ENCODE peak calls at places on chromosomes 3 and 15, in nine cellular contexts. D is neuronal stem cell; K is IMR-90; Q is upper lobe of right lung; V is CD8-positive, alpha-beta memory T cell; I is lower lobe of right lung; S is effector memory CD4-positive, alpha-beta T cell; P is right cardiac atrium; R is SJCRH30. H is an unnamed sample.

GRCh38 chr3:100316656-100317069 is 17.9 kb upstream of the NIT2 start:
- DNase-seq in D (peak), K (peak), Q (no peak), V (peak), I (no peak), S (no peak), P (peak), R (peak), H (peak)

GRCh38 chr3:15064299-15064834 is 748 bp downstream of the MRPS25 start:
- DNase-seq in D (no peak), K (peak), Q (no peak), V (no peak), I (no peak), S (no peak), P (no peak), R (peak), H (peak)

GRCh38 chr3:69290006-69290405 is 95.9 kb downstream of the FRMD4B start:
- DNase-seq in D (no peak), K (no peak), Q (no peak), V (no peak), I (no peak), S (no peak), P (peak), R (no peak), H (no peak)

GRCh38 chr15:75651810-75652543 is 4.3 kb downstream of the SNX33 start:
- DNase-seq in D (no peak), K (no peak), Q (no peak), V (no peak), I (no peak), S (no peak), P (no peak), R (no peak), H (no peak)

GRCh38 chr3:69009559-69010410 is 3.7 kb downstream of the EOGT start:
- DNase-seq in D (no peak), K (peak), Q (no peak), V (no peak), I (no peak), S (no peak), P (no peak), R (no peak), H (no peak)

GRCh38 chr3:71456155-71456554 is 127.4 kb downstream of the FOXP1 start:
- DNase-seq in D (no peak), K (peak), Q (no peak), V (no peak), I (no peak), S (no peak), P (no peak), R (no peak), H (no peak)

GRCh38 chr15:101000271-101000681 is 81.1 kb downstream of the LRRK1 start:
- DNase-seq in D (no peak), K (peak), Q (no peak), V (no peak), I (no peak), S (no peak), P (no peak), R (no peak), H (no peak)

GRCh38 chr3:72657666-72658065 is 190.6 kb downstream of the SHQ1 start:
- DNase-seq in D (no peak), K (no peak), Q (no peak), V (no peak), I (no peak), S (no peak), P (no peak), R (no peak), H (no peak)

GRCh38 chr3:39814007-39814406 is 4.6 kb downstream of the MYRIP start:
- DNase-seq in D (no peak), K (no peak), Q (no peak), V (no peak), I (no peak), S (no peak), P (no peak), R (no peak), H (no peak)

GRCh38 chr3:11307830-11308432 is 35.7 kb downstream of the ATG7 start:
- DNase-seq in D (no peak), K (no peak), Q (no peak), V (no peak), I (no peak), S (no peak), P (no peak), R (no peak), H (no peak)

GRCh38 chr3:32334675-32335074 is 57.0 kb upstream of the CMTM7 start:
- DNase-seq in D (no peak), K (no peak), Q (no peak), V (no peak), I (no peak), S (peak), P (no peak), R (no peak), H (peak)

GRCh38 chr15:73934281-73934680 is 8.0 kb downstream of the LOXL1 start:
- DNase-seq in D (no peak), K (no peak), Q (no peak), V (no peak), I (peak), S (no peak), P (no peak), R (no peak), H (no peak)

GRCh38 chr3:106007512-106007911 is 138.7 kb upstream of the CBLB start:
- DNase-seq in D (no peak), K (no peak), Q (no peak), V (no peak), I (no peak), S (no peak), P (no peak), R (no peak), H (no peak)

GRCh38 chr15:77818484-77819270 is 186.0 kb upstream of the LINGO1 start:
- DNase-seq in D (no peak), K (no peak), Q (no peak), V (no peak), I (no peak), S (no peak), P (no peak), R (no peak), H (peak)

GRCh38 chr3:174330303-174330702 is 528.8 kb upstream of the NAALADL2 start:
- DNase-seq in D (no peak), K (peak), Q (no peak), V (no peak), I (no peak), S (no peak), P (no peak), R (peak), H (no peak)

GRCh38 chr15:29050870-29051269 is 165.1 kb downstream of the APBA2 start:
- DNase-seq in D (no peak), K (peak), Q (peak), V (no peak), I (no peak), S (no peak), P (no peak), R (no peak), H (no peak)

GRCh38 chr15:99734575-99734974 is 1.3 kb upstream of the LYSMD4 start:
- DNase-seq in D (no peak), K (no peak), Q (no peak), V (no peak), I (no peak), S (no peak), P (no peak), R (no peak), H (no peak)

GRCh38 chr15:99732268-99732641 is 982 bp downstream of the LYSMD4 start:
- DNase-seq in D (no peak), K (peak), Q (no peak), V (no peak), I (no peak), S (no peak), P (no peak), R (no peak), H (no peak)

GRCh38 chr15:99731336-99732267 is 1.6 kb downstream of the LYSMD4 start:
- DNase-seq in D (no peak), K (no peak), Q (no peak), V (no peak), I (no peak), S (no peak), P (no peak), R (no peak), H (no peak)

GRCh38 chr15:99733268-99734039 is at the start of gene LYSMD4:
- DNase-seq in D (peak), K (peak), Q (peak), V (peak), I (peak), S (peak), P (peak), R (peak), H (peak)

DNA sequence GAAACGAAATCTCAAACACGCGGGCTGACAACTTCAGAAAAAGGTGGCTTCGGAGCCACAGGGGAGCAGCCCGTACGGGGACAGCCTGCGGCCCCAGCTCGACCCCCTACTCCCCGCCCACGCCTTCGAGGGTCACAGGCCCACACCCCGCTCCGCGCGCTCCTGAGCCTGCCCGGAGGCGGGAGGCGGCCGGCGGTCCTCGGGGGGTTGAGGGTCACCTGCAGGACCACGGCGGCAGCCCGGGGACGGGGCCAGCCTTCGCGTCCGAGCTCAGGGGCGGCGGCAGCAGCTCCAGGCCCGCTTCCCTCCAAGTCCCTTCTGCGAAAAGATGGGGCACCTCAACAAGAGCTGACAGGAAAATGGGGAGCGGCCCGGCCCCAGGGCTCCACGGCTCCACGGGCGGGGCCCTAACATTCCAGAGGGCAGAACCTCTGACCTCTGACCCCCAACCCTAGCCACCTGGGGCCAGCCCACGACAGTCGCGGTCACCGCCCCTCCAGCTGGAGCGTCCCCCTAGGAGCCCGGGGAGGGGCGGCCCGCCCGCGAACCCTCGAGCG is 448 bp downstream of the LYSMD4 start:
- DNase-seq in D (no peak), K (no peak), Q (no peak), V (no peak), I (no peak), S (no peak), P (peak), R (no peak), H (no peak)
- H3K27ac ChIP-seq in D (peak), K (peak), Q (peak), V (peak), I (peak), S (peak), P (peak), R (peak), H (peak)

GRCh38 chr15:85382942-85383341 is 2.5 kb downstream of the AKAP13 start:
- DNase-seq in D (no peak), K (no peak), Q (no peak), V (no peak), I (no peak), S (no peak), P (no peak), R (no peak), H (no peak)

GRCh38 chr15:85380860-85381535 is 595 bp downstream of the AKAP13 start:
- DNase-seq in D (peak), K (no peak), Q (peak), V (peak), I (peak), S (peak), P (peak), R (no peak), H (no peak)

GRCh38 chr15:85380217-85380859 is at the start of gene AKAP13:
- DNase-seq in D (peak), K (peak), Q (peak), V (peak), I (peak), S (peak), P (peak), R (peak), H (peak)

GRCh38 chr15:85383470-85384148 is 3.2 kb downstream of the AKAP13 start:
- DNase-seq in D (no peak), K (no peak), Q (no peak), V (no peak), I (no peak), S (no peak), P (no peak), R (no peak), H (no peak)

DNA sequence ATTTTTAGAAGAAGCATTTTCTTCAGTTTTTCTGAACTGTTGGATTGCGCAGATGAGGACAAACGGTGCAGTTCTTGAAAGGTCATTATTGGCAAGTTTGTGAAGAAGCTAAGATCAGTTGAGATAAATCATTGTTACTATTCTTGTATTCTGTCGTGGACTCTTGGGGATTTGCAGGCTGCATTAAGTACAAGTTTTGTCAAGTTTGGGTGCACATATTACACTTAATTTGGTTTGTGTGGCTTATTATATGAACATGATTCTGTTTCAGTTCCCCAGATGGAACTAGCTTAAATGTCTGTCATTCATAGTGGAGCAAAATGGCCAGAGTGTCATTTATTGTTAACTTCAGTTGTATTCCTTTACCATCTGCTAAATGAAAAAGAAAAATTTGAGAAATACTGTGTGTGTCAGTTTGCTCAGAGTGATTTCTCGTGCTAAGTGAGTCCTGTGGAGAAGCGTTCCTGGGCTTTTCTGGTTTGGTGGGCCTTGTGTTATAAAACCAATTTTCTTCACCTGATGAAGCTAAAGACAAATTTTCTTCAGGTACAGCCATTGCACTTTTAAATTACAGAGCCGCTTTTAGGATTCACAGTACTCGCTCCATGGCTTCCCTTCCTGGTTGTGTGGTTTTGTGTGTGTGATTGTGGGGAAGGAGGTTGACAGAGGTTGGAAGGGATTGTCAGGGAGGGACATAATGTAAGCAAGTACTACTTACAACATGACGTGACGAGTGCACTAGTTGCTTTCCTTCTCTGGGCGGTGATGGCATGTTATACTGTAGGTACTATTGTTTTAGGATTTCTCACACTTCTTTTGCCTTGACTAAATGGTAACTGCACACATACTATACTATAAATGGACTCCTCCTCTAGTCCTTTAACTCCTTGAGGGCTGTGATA is 1.7 kb downstream of the AKAP13 start:
- DNase-seq in D (no peak), K (no peak), Q (no peak), V (no peak), I (no peak), S (no peak), P (no peak), R (no peak), H (peak)
- H3K4me3 ChIP-seq in D (no peak), K (peak), Q (peak), V (peak), I (peak), S (peak), P (peak), R (peak), H (peak)

DNA sequence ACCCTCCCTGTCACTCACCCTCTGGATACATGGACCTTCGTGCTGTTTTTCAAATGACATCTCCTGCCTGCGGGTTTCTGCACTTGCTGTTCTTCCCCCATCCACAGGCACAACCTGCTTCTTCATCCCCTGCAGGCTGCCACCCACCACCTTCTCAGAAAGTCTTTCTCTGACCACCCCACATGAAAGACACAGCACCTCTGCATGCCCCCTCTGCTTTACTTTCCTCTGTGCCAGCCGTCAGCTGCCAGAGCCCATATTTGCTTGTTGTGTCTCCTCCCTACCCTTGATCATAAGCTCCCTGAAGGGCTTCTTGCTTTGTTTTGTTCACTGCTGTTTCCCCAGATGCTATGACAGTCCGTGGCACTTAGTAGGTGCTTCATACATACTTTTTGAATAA is 32.0 kb downstream of the MYO5C start:
- DNase-seq in D (no peak), K (no peak), Q (no peak), V (no peak), I (no peak), S (no peak), P (no peak), R (no peak), H (no peak)
- H3K27ac ChIP-seq in D (no peak), K (no peak), Q (no peak), V (no peak), I (no peak), S (no peak), P (no peak), R (no peak), H (no peak)

GRCh38 chr3:120432105-120432860 is 18.5 kb downstream of the FSTL1 start:
- DNase-seq in D (peak), K (peak), Q (no peak), V (no peak), I (no peak), S (no peak), P (no peak), R (peak), H (no peak)
- H3K4me3 ChIP-seq in D (no peak), K (no peak), Q (no peak), V (no peak), I (no peak), S (no peak), P (no peak), R (no peak), H (no peak)

DNA sequence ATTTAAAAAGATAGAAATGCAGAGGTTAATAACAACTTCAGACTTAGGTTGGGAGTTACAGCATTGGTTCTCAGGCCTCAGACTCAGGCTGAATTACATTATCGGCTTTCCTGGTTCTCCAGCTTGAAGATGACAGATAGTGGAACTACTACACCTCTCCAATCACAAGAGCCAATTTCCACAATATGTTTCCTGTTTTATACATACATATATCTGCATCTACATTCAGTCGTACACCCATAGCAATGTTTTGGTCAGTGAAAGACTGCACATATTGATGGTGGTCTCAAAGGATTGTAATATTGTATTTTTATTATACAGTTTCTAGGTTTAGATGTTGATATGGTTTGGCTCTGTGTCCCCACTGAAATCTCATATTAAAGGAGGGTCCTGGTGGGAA is 35.4 kb downstream of the AADACL2 start:
- DNase-seq in D (no peak), K (no peak), Q (no peak), V (no peak), I (no peak), S (no peak), P (no peak), R (no peak), H (no peak)
- H3K27ac ChIP-seq in D (no peak), K (no peak), Q (peak), V (no peak), I (peak), S (no peak), P (no peak), R (no peak), H (no peak)

GRCh38 chr3:104549099-104549714 is 817.5 kb upstream of the ALCAM start:
- DNase-seq in D (no peak), K (no peak), Q (no peak), V (no peak), I (no peak), S (no peak), P (no peak), R (no peak), H (no peak)
- H3K4me3 ChIP-seq in D (no peak), K (no peak), Q (no peak), V (no peak), I (no peak), S (no peak), P (no peak), R (no peak), H (no peak)

DNA sequence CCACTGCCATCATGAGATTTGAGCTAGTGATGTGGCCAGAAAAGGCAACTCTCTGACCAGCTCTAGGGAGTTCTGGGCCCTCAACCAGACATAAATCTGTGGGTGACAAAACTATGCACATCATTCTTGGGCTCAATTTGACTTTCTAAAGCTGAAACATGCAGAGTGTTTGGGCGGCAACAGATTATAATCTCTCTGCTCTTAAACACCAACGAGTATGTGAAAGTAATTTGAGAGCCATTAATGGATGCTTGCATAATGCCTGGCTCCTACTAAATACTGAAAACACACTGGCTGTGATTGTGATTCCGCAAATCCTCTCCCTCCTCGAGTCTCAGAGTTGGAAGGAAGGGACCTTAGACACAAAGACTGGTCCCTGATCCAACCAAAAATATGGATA is 186.7 kb downstream of the UACA start:
- DNase-seq in D (no peak), K (no peak), Q (no peak), V (no peak), I (no peak), S (no peak), P (no peak), R (no peak), H (no peak)
- H3K27ac ChIP-seq in D (no peak), K (no peak), Q (no peak), V (no peak), I (no peak), S (no peak), P (no peak), R (no peak), H (no peak)

DNA sequence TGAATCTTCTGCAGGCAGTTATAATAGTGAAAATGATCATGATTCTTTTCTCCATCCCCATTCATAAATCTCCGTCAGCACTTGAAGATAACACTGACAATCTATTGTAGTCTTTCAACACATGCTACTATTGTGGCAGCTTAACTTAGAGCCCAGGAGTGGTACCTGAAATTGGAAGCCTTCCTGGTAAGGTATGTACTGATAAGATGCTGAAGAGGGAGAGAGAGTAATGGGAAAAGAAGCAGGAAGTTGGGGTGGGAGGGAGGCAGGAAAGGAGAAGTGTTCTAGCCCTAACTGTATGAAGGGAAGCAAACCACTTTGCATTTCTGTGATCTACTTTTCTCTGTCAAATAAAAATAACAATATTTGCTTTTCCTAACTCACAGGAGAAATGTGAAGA is 197.4 kb upstream of the RORA start:
- DNase-seq in D (no peak), K (no peak), Q (no peak), V (no peak), I (no peak), S (no peak), P (no peak), R (no peak), H (no peak)
- H3K4me3 ChIP-seq in D (no peak), K (no peak), Q (no peak), V (no peak), I (no peak), S (no peak), P (no peak), R (no peak), H (no peak)

DNA sequence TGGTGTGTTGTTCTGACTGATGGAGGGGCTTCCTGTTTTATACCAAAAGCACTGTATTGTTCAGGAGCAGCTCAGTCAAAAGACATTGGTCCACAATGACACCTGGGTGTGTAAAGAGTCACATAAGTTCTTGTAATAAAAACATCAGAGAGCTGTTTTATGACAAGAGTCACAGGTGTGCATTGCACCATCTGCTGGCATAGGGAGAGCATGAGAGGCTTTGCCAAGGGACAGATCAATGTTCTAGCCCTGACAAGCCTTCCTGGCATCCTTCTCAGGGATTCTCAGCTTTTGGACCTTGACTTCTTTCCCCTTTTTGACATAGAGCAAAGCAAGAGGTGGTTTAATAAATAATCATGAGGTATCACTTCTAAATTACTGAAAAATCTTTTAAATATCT is 20.5 kb downstream of the ARPP21 start:
- DNase-seq in D (no peak), K (no peak), Q (no peak), V (no peak), I (no peak), S (no peak), P (no peak), R (no peak), H (peak)
- H3K27ac ChIP-seq in D (no peak), K (no peak), Q (no peak), V (no peak), I (no peak), S (no peak), P (no peak), R (no peak), H (no peak)

H was measured in WERI-Rb-1.